ENCODE peak calls at places on chromosomes 16 and 17, in four cellular contexts. P is kidney tubule cell, H is GM13976, Q is upper lobe of right lung. T is an unnamed sample.

GRCh38 chr17:64598672-64599071 is 63.4 kb downstream of the SMURF2 start:
- DNase-seq in P (no peak), H (no peak), Q (no peak), T (no peak)

GRCh38 chr17:48609754-48610281 is 999 bp downstream of the HOXB7 start:
- DNase-seq in P (no peak), H (no peak), Q (no peak), T (no peak)

GRCh38 chr16:22313141-22313781 is 16.1 kb downstream of the POLR3E start:
- DNase-seq in P (no peak), H (no peak), Q (no peak), T (peak; percentile 76)

GRCh38 chr16:69187891-69188451 is 1.0 kb downstream of the SNTB2 start:
- DNase-seq in P (peak; percentile 62), H (peak; percentile 40), Q (peak; percentile 75), T (peak; percentile 86)

GRCh38 chr16:57781741-57782606 is 20.3 kb downstream of the KIFC3 start:
- DNase-seq in P (peak; percentile 82), H (no peak), Q (no peak), T (no peak)

GRCh38 chr17:49361902-49362722 is at the start of gene ZNF652:
- DNase-seq in P (peak; percentile 97), H (peak; percentile 97), Q (peak; percentile 98), T (peak; percentile 95)

GRCh38 chr17:37292429-37293139 is 83.2 kb upstream of the C17orf78 start:
- DNase-seq in P (no peak), H (no peak), Q (no peak), T (no peak)

GRCh38 chr17:60514500-60514899 is 11.5 kb downstream of the APPBP2 start:
- DNase-seq in P (no peak), H (no peak), Q (no peak), T (no peak)

GRCh38 chr17:45020354-45021138 is 30.9 kb downstream of the DCAKD start:
- DNase-seq in P (peak; percentile 51), H (no peak), Q (no peak), T (no peak)

GRCh38 chr17:27481327-27481726 is 25.1 kb downstream of the KSR1 start:
- DNase-seq in P (no peak), H (no peak), Q (peak; percentile 32), T (no peak)

GRCh38 chr16:67966549-67967182 is 1.8 kb downstream of the SLC12A4 start:
- DNase-seq in P (peak; percentile 28), H (no peak), Q (no peak), T (no peak)